ENCODE peak calls at places on chromosomes 3 and 15, in ten cellular contexts. L, E, O, V, T, H, J, G, P and C are unnamed samples.

GRCh38 chr3:122973893-122974615 is 53.5 kb downstream of the SEMA5B start:
- DNase-seq in L (no peak), E (peak; percentile 70), O (no peak), V (no peak), T (peak; percentile 9), H (no peak), J (no peak), G (no peak), P (no peak), C (no peak)

GRCh38 chr3:124628865-124629264 is 101.4 kb upstream of the UMPS start:
- DNase-seq in L (no peak), E (no peak), O (no peak), V (no peak), T (no peak), H (no peak), J (no peak), G (no peak), P (no peak), C (no peak)

GRCh38 chr15:38547255-38547997 is 17.2 kb downstream of the RASGRP1 start:
- DNase-seq in L (no peak), E (peak; percentile 86), O (no peak), V (no peak), T (peak; percentile 63), H (peak; percentile 36), J (no peak), G (no peak), P (no peak), C (no peak)

GRCh38 chr3:136584728-136585127 is 167.4 kb downstream of the STAG1 start:
- DNase-seq in L (no peak), E (no peak), O (no peak), V (no peak), T (no peak), H (no peak), J (no peak), G (no peak), P (no peak), C (no peak)

GRCh38 chr15:56672721-56673120 is 60.6 kb downstream of the ZNF280D start:
- DNase-seq in L (no peak), E (no peak), O (no peak), V (no peak), T (peak; percentile 84), H (no peak), J (no peak), G (no peak), P (no peak), C (no peak)

GRCh38 chr3:153399636-153400035 is 237.6 kb downstream of the RAP2B start:
- DNase-seq in L (no peak), E (no peak), O (no peak), V (no peak), T (no peak), H (no peak), J (no peak), G (no peak), P (no peak), C (no peak)

GRCh38 chr3:63975705-63976104 is 47.6 kb downstream of the PSMD6 start:
- DNase-seq in L (peak; percentile 69), E (peak; percentile 70), O (no peak), V (no peak), T (peak; percentile 47), H (peak; percentile 32), J (no peak), G (no peak), P (no peak), C (no peak)

GRCh38 chr3:132062535-132062934 is 27.7 kb upstream of the CPNE4 start:
- DNase-seq in L (no peak), E (no peak), O (no peak), V (no peak), T (no peak), H (no peak), J (no peak), G (no peak), P (no peak), C (no peak)

GRCh38 chr15:42118650-42119531 is 24.5 kb upstream of the PLA2G4D start:
- DNase-seq in L (no peak), E (no peak), O (no peak), V (no peak), T (no peak), H (no peak), J (no peak), G (peak; percentile 54), P (peak; percentile 41), C (no peak)